ENCODE peak calls at places on chromosomes 4 and X, in five cellular contexts. Q, V, G, I and N are unnamed samples.

GRCh38 chr4:3031357-3032064 is 42.8 kb downstream of the HTT-AS start:
- DNase-seq in Q (no peak), V (no peak), G (no peak), I (no peak), N (no peak)

GRCh38 chr4:61223385-61223784 is 23.3 kb downstream of the ADGRL3 start:
- DNase-seq in Q (no peak), V (no peak), G (no peak), I (no peak), N (no peak)

GRCh38 chrX:78527263-78527662 is 131.9 kb downstream of the RTL3 start:
- DNase-seq in Q (peak), V (no peak), G (no peak), I (no peak), N (no peak)

GRCh38 chr4:86401826-86402225 is 42.0 kb upstream of the MAPK10 start:
- DNase-seq in Q (peak), V (no peak), G (no peak), I (no peak), N (no peak)

GRCh38 chrX:153411255-153411987 is at the start of gene ZFP92:
- DNase-seq in Q (peak), V (no peak), G (no peak), I (no peak), N (no peak)

GRCh38 chrX:16282209-16282608 is 114.9 kb downstream of the MAGEB17 start:
- DNase-seq in Q (no peak), V (no peak), G (no peak), I (no peak), N (no peak)

GRCh38 chr4:11423465-11423864 is 5.2 kb downstream of the HS3ST1 start:
- DNase-seq in Q (no peak), V (no peak), G (no peak), I (no peak), N (no peak)

GRCh38 chr4:11805837-11806236 is 377.1 kb upstream of the HS3ST1 start:
- DNase-seq in Q (peak), V (no peak), G (no peak), I (peak), N (no peak)

GRCh38 chr4:154354883-154355282 is 136.7 kb downstream of the DCHS2 start:
- DNase-seq in Q (no peak), V (no peak), G (no peak), I (no peak), N (no peak)

GRCh38 chrX:40539214-40540142 is 41.3 kb upstream of the ATP6AP2 start:
- DNase-seq in Q (peak), V (no peak), G (peak), I (no peak), N (no peak)